ENCODE peak calls at places on chromosome 5, in nine cellular contexts. One of them, this sample, is unnamed.

GRCh38 chr5:145479862-145480261 is 355.3 kb downstream of the PRELID2 start:
- DNase-seq in GM12865: no peak
- DNase-seq in mesothelial cell of epicardium: no peak
- DNase-seq in astrocyte of the cerebellum: no peak
- DNase-seq in suprapubic skin: no peak
- DNase-seq in PC-9: no peak
- DNase-seq in CD8-positive, alpha-beta T cell: no peak
- DNase-seq in upper lobe of right lung: no peak
- DNase-seq in neural crest cell: no peak
- DNase-seq in this sample: no peak

GRCh38 chr5:145536133-145536532 is 299.0 kb downstream of the PRELID2 start:
- DNase-seq in GM12865: no peak
- DNase-seq in mesothelial cell of epicardium: no peak
- DNase-seq in astrocyte of the cerebellum: no peak
- DNase-seq in suprapubic skin: no peak
- DNase-seq in PC-9: no peak
- DNase-seq in CD8-positive, alpha-beta T cell: no peak
- DNase-seq in upper lobe of right lung: no peak
- DNase-seq in neural crest cell: no peak
- DNase-seq in this sample: no peak

GRCh38 chr5:3002230-3002629 is 250.8 kb upstream of the IRX2 start:
- DNase-seq in GM12865: no peak
- DNase-seq in mesothelial cell of epicardium: no peak
- DNase-seq in astrocyte of the cerebellum: no peak
- DNase-seq in suprapubic skin: peak
- DNase-seq in PC-9: no peak
- DNase-seq in CD8-positive, alpha-beta T cell: no peak
- DNase-seq in upper lobe of right lung: peak
- DNase-seq in neural crest cell: no peak
- DNase-seq in this sample: no peak

GRCh38 chr5:162657076-162657475 is 589.5 kb downstream of the GABRG2 start:
- DNase-seq in GM12865: no peak
- DNase-seq in mesothelial cell of epicardium: no peak
- DNase-seq in astrocyte of the cerebellum: no peak
- DNase-seq in suprapubic skin: no peak
- DNase-seq in PC-9: no peak
- DNase-seq in CD8-positive, alpha-beta T cell: no peak
- DNase-seq in upper lobe of right lung: no peak
- DNase-seq in neural crest cell: no peak
- DNase-seq in this sample: no peak

GRCh38 chr5:146877178-146877681 is 1.3 kb downstream of the PPP2R2B start:
- DNase-seq in GM12865: no peak
- DNase-seq in mesothelial cell of epicardium: no peak
- DNase-seq in astrocyte of the cerebellum: no peak
- DNase-seq in suprapubic skin: no peak
- DNase-seq in PC-9: no peak
- DNase-seq in CD8-positive, alpha-beta T cell: no peak
- DNase-seq in upper lobe of right lung: no peak
- DNase-seq in neural crest cell: no peak
- DNase-seq in this sample: peak

GRCh38 chr5:171149772-171150171 is 159.3 kb upstream of the TLX3 start:
- DNase-seq in GM12865: peak
- DNase-seq in mesothelial cell of epicardium: no peak
- DNase-seq in astrocyte of the cerebellum: no peak
- DNase-seq in suprapubic skin: no peak
- DNase-seq in PC-9: no peak
- DNase-seq in CD8-positive, alpha-beta T cell: no peak
- DNase-seq in upper lobe of right lung: no peak
- DNase-seq in neural crest cell: no peak
- DNase-seq in this sample: no peak

GRCh38 chr5:177598477-177598876 is 1.5 kb upstream of the B4GALT7 start:
- DNase-seq in GM12865: no peak
- DNase-seq in mesothelial cell of epicardium: no peak
- DNase-seq in astrocyte of the cerebellum: no peak
- DNase-seq in suprapubic skin: peak
- DNase-seq in PC-9: no peak
- DNase-seq in CD8-positive, alpha-beta T cell: no peak
- DNase-seq in upper lobe of right lung: no peak
- DNase-seq in neural crest cell: no peak
- DNase-seq in this sample: no peak

GRCh38 chr5:96572864-96573512 is 89.2 kb upstream of the CAST start:
- DNase-seq in GM12865: no peak
- DNase-seq in mesothelial cell of epicardium: no peak
- DNase-seq in astrocyte of the cerebellum: peak
- DNase-seq in suprapubic skin: no peak
- DNase-seq in PC-9: peak
- DNase-seq in CD8-positive, alpha-beta T cell: no peak
- DNase-seq in upper lobe of right lung: no peak
- DNase-seq in neural crest cell: no peak
- DNase-seq in this sample: no peak

GRCh38 chr5:89265511-89266169 is 382.7 kb upstream of the MEF2C start:
- DNase-seq in GM12865: no peak
- DNase-seq in mesothelial cell of epicardium: no peak
- DNase-seq in astrocyte of the cerebellum: peak
- DNase-seq in suprapubic skin: no peak
- DNase-seq in PC-9: no peak
- DNase-seq in CD8-positive, alpha-beta T cell: no peak
- DNase-seq in upper lobe of right lung: no peak
- DNase-seq in neural crest cell: no peak
- DNase-seq in this sample: no peak

GRCh38 chr5:95891499-95891898 is 69.0 kb upstream of the GLRX start:
- DNase-seq in GM12865: no peak
- DNase-seq in mesothelial cell of epicardium: no peak
- DNase-seq in astrocyte of the cerebellum: no peak
- DNase-seq in suprapubic skin: no peak
- DNase-seq in PC-9: no peak
- DNase-seq in CD8-positive, alpha-beta T cell: no peak
- DNase-seq in upper lobe of right lung: no peak
- DNase-seq in neural crest cell: no peak
- DNase-seq in this sample: no peak

GRCh38 chr5:71596169-71596568 is 9.0 kb downstream of the MCCC2 start:
- DNase-seq in GM12865: no peak
- DNase-seq in mesothelial cell of epicardium: no peak
- DNase-seq in astrocyte of the cerebellum: no peak
- DNase-seq in suprapubic skin: no peak
- DNase-seq in PC-9: no peak
- DNase-seq in CD8-positive, alpha-beta T cell: no peak
- DNase-seq in upper lobe of right lung: no peak
- DNase-seq in neural crest cell: no peak
- DNase-seq in this sample: no peak

GRCh38 chr5:34587355-34588241 is 68.5 kb upstream of the RAI14 start:
- DNase-seq in GM12865: peak
- DNase-seq in mesothelial cell of epicardium: no peak
- DNase-seq in astrocyte of the cerebellum: no peak
- DNase-seq in suprapubic skin: no peak
- DNase-seq in PC-9: peak
- DNase-seq in CD8-positive, alpha-beta T cell: no peak
- DNase-seq in upper lobe of right lung: no peak
- DNase-seq in neural crest cell: no peak
- DNase-seq in this sample: no peak

GRCh38 chr5:157801-158200 is 33.5 kb upstream of the LRRC14B start:
- DNase-seq in GM12865: no peak
- DNase-seq in mesothelial cell of epicardium: peak
- DNase-seq in astrocyte of the cerebellum: no peak
- DNase-seq in suprapubic skin: peak
- DNase-seq in PC-9: no peak
- DNase-seq in CD8-positive, alpha-beta T cell: no peak
- DNase-seq in upper lobe of right lung: peak
- DNase-seq in neural crest cell: no peak
- DNase-seq in this sample: no peak

GRCh38 chr5:2205596-2205995 is 322.9 kb upstream of the IRX4 start:
- DNase-seq in GM12865: no peak
- DNase-seq in mesothelial cell of epicardium: no peak
- DNase-seq in astrocyte of the cerebellum: no peak
- DNase-seq in suprapubic skin: no peak
- DNase-seq in PC-9: no peak
- DNase-seq in CD8-positive, alpha-beta T cell: no peak
- DNase-seq in upper lobe of right lung: no peak
- DNase-seq in neural crest cell: no peak
- DNase-seq in this sample: no peak

GRCh38 chr5:135526924-135527323 is 8.8 kb downstream of the NEUROG1 start:
- DNase-seq in GM12865: no peak
- DNase-seq in mesothelial cell of epicardium: no peak
- DNase-seq in astrocyte of the cerebellum: no peak
- DNase-seq in suprapubic skin: no peak
- DNase-seq in PC-9: no peak
- DNase-seq in CD8-positive, alpha-beta T cell: no peak
- DNase-seq in upper lobe of right lung: no peak
- DNase-seq in neural crest cell: no peak
- DNase-seq in this sample: no peak

GRCh38 chr5:136769900-136770684 is 404.7 kb upstream of the TRPC7 start:
- DNase-seq in GM12865: peak
- DNase-seq in mesothelial cell of epicardium: peak
- DNase-seq in astrocyte of the cerebellum: peak
- DNase-seq in suprapubic skin: no peak
- DNase-seq in PC-9: peak
- DNase-seq in CD8-positive, alpha-beta T cell: no peak
- DNase-seq in upper lobe of right lung: peak
- DNase-seq in neural crest cell: peak
- DNase-seq in this sample: peak

GRCh38 chr5:42397267-42397666 is 26.0 kb upstream of the GHR start:
- DNase-seq in GM12865: no peak
- DNase-seq in mesothelial cell of epicardium: no peak
- DNase-seq in astrocyte of the cerebellum: no peak
- DNase-seq in suprapubic skin: no peak
- DNase-seq in PC-9: no peak
- DNase-seq in CD8-positive, alpha-beta T cell: no peak
- DNase-seq in upper lobe of right lung: peak
- DNase-seq in neural crest cell: no peak
- DNase-seq in this sample: no peak

GRCh38 chr5:73022480-73023169 is 66.8 kb downstream of the FCHO2 start:
- DNase-seq in GM12865: no peak
- DNase-seq in mesothelial cell of epicardium: no peak
- DNase-seq in astrocyte of the cerebellum: no peak
- DNase-seq in suprapubic skin: no peak
- DNase-seq in PC-9: no peak
- DNase-seq in CD8-positive, alpha-beta T cell: no peak
- DNase-seq in upper lobe of right lung: no peak
- DNase-seq in neural crest cell: no peak
- DNase-seq in this sample: no peak

GRCh38 chr5:134394932-134395331 is 16.7 kb downstream of the CDKN2AIPNL start:
- DNase-seq in GM12865: no peak
- DNase-seq in mesothelial cell of epicardium: no peak
- DNase-seq in astrocyte of the cerebellum: peak
- DNase-seq in suprapubic skin: no peak
- DNase-seq in PC-9: no peak
- DNase-seq in CD8-positive, alpha-beta T cell: no peak
- DNase-seq in upper lobe of right lung: no peak
- DNase-seq in neural crest cell: no peak
- DNase-seq in this sample: no peak

GRCh38 chr5:180191716-180192115 is 17.3 kb downstream of the RASGEF1C start:
- DNase-seq in GM12865: no peak
- DNase-seq in mesothelial cell of epicardium: no peak
- DNase-seq in astrocyte of the cerebellum: no peak
- DNase-seq in suprapubic skin: peak
- DNase-seq in PC-9: no peak
- DNase-seq in CD8-positive, alpha-beta T cell: no peak
- DNase-seq in upper lobe of right lung: peak
- DNase-seq in neural crest cell: no peak
- DNase-seq in this sample: no peak
- TF ChIP-seq CTCF in GM12865: no peak
- TF ChIP-seq CTCF in mesothelial cell of epicardium: no peak
- TF ChIP-seq CTCF in astrocyte of the cerebellum: no peak
- TF ChIP-seq CTCF in suprapubic skin: no peak
- TF ChIP-seq CTCF in PC-9: no peak
- TF ChIP-seq CTCF in CD8-positive, alpha-beta T cell: no peak
- TF ChIP-seq CTCF in upper lobe of right lung: no peak
- TF ChIP-seq CTCF in neural crest cell: no peak
- TF ChIP-seq CTCF in this sample: no peak

DNA sequence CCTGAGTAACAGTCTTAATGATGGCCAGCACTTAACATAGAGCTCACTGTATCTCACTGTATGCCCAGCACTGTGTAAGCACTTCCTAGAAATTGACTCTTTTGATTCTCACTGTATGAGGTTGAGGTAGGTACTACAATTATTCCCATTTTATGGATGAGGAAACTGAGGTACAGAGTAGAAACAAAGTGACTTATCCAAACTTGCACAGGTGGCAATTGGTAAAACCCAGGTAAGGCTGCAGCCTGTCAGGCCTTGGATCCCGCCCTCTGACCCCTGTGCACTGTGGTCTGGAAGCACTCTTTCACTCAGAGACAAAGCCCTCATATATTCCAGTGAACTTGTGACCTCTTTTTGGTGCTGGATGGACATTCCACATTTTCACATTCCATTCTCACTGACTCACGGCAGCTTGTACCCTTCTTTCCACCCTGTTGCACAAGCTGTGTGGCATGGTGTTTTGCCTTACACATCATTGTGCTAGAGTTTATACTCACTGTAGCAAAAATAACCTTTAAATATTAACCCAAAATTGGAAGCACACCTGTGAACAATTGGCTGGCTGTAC is 21.7 kb downstream of the ANKRD55 start:
- DNase-seq in GM12865: no peak
- DNase-seq in mesothelial cell of epicardium: no peak
- DNase-seq in astrocyte of the cerebellum: peak
- DNase-seq in suprapubic skin: no peak
- DNase-seq in PC-9: peak
- DNase-seq in CD8-positive, alpha-beta T cell: no peak
- DNase-seq in upper lobe of right lung: no peak
- DNase-seq in neural crest cell: no peak
- DNase-seq in this sample: no peak
- TF ChIP-seq CTCF in GM12865: no peak
- TF ChIP-seq CTCF in mesothelial cell of epicardium: no peak
- TF ChIP-seq CTCF in astrocyte of the cerebellum: no peak
- TF ChIP-seq CTCF in suprapubic skin: no peak
- TF ChIP-seq CTCF in PC-9: no peak
- TF ChIP-seq CTCF in CD8-positive, alpha-beta T cell: no peak
- TF ChIP-seq CTCF in upper lobe of right lung: no peak
- TF ChIP-seq CTCF in neural crest cell: no peak
- TF ChIP-seq CTCF in this sample: no peak

DNA sequence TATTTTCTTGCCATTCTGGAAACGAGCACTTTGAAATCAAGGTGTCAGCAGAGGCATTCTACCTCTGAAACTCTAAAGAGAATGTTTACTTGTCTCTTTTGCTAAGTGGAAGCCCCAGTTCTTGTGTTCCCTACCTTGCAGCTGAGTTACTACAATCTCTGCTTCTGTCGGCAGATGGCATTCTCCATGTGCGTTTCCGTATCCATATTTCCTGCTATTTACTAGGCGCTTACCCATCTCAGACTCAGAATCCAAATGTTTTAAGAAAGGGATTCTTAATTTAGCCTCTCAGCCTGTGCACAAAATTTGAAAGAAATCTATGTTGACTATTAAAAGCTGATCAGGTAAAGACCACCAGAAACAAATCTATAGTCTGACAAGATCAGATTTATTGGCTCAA is 221.3 kb upstream of the FTMT start:
- DNase-seq in GM12865: no peak
- DNase-seq in mesothelial cell of epicardium: no peak
- DNase-seq in astrocyte of the cerebellum: no peak
- DNase-seq in suprapubic skin: no peak
- DNase-seq in PC-9: no peak
- DNase-seq in CD8-positive, alpha-beta T cell: no peak
- DNase-seq in upper lobe of right lung: no peak
- DNase-seq in neural crest cell: no peak
- DNase-seq in this sample: no peak
- TF ChIP-seq CTCF in GM12865: no peak
- TF ChIP-seq CTCF in mesothelial cell of epicardium: no peak
- TF ChIP-seq CTCF in astrocyte of the cerebellum: peak
- TF ChIP-seq CTCF in suprapubic skin: peak
- TF ChIP-seq CTCF in PC-9: no peak
- TF ChIP-seq CTCF in CD8-positive, alpha-beta T cell: no peak
- TF ChIP-seq CTCF in upper lobe of right lung: peak
- TF ChIP-seq CTCF in neural crest cell: peak
- TF ChIP-seq CTCF in this sample: no peak

GRCh38 chr5:61675015-61675692 is 343.1 kb downstream of the ZSWIM6 start:
- DNase-seq in GM12865: no peak
- DNase-seq in mesothelial cell of epicardium: no peak
- DNase-seq in astrocyte of the cerebellum: no peak
- DNase-seq in suprapubic skin: no peak
- DNase-seq in PC-9: no peak
- DNase-seq in CD8-positive, alpha-beta T cell: no peak
- DNase-seq in upper lobe of right lung: no peak
- DNase-seq in neural crest cell: peak
- DNase-seq in this sample: no peak
- TF ChIP-seq CTCF in GM12865: no peak
- TF ChIP-seq CTCF in mesothelial cell of epicardium: no peak
- TF ChIP-seq CTCF in astrocyte of the cerebellum: peak
- TF ChIP-seq CTCF in suprapubic skin: no peak
- TF ChIP-seq CTCF in PC-9: no peak
- TF ChIP-seq CTCF in CD8-positive, alpha-beta T cell: no peak
- TF ChIP-seq CTCF in upper lobe of right lung: no peak
- TF ChIP-seq CTCF in neural crest cell: no peak
- TF ChIP-seq CTCF in this sample: no peak

This sample was measured in GM13977.